ENCODE peak calls at places on chromosomes 1 and 21, in ten cellular contexts. D is small intestine; U is neural progenitor cell; W is upper lobe of right lung; F is thoracic aorta; M is effector memory CD4-positive, alpha-beta T cell; Z is MM.1S; E is keratinocyte; R is IMR-90; I is HAP-1. N is an unnamed sample. For H3K4me1, the result is how much of the 10 kb centered on the place peaks cover.

GRCh38 chr1:84615785-84616184 is 41.5 kb upstream of the CTBS start:
- DNase-seq in D (no peak), U (no peak), W (no peak), F (no peak), M (no peak), Z (no peak), E (no peak), R (no peak), I (no peak), N (no peak)

GRCh38 chr1:204337047-204337446 is 22.7 kb downstream of the PLEKHA6 start:
- DNase-seq in D (no peak), U (no peak), W (no peak), F (no peak), M (no peak), Z (no peak), E (no peak), R (no peak), I (no peak), N (no peak)

GRCh38 chr1:183323849-183324683 is 94.1 kb downstream of the NMNAT2 start:
- DNase-seq in D (no peak), U (no peak), W (no peak), F (no peak), M (no peak), Z (no peak), E (no peak), R (peak), I (no peak), N (no peak)

GRCh38 chr1:237717121-237717520 is 173.6 kb downstream of the ZP4 start:
- DNase-seq in D (no peak), U (no peak), W (no peak), F (no peak), M (no peak), Z (no peak), E (no peak), R (no peak), I (peak), N (no peak)

GRCh38 chr21:42002421-42002958 is 7.7 kb downstream of the ZBTB21 start:
- DNase-seq in D (no peak), U (no peak), W (no peak), F (no peak), M (no peak), Z (no peak), E (peak), R (peak), I (no peak), N (no peak)

GRCh38 chr1:237316352-237316751 is 274.4 kb downstream of the RYR2 start:
- DNase-seq in D (no peak), U (no peak), W (no peak), F (no peak), M (no peak), Z (no peak), E (no peak), R (no peak), I (no peak), N (no peak)

GRCh38 chr1:39017266-39017665 is 8.9 kb upstream of the NDUFS5 start:
- DNase-seq in D (no peak), U (no peak), W (no peak), F (no peak), M (no peak), Z (no peak), E (no peak), R (no peak), I (no peak), N (no peak)

GRCh38 chr1:240294566-240294965 is 202.9 kb downstream of the FMN2 start:
- DNase-seq in D (no peak), U (peak), W (no peak), F (no peak), M (no peak), Z (no peak), E (no peak), R (peak), I (no peak), N (no peak)

GRCh38 chr1:7422081-7422480 is 349.0 kb upstream of the VAMP3 start:
- DNase-seq in D (no peak), U (no peak), W (peak), F (no peak), M (no peak), Z (no peak), E (no peak), R (no peak), I (no peak), N (no peak)

GRCh38 chr1:205629751-205630150 is 2.1 kb downstream of the ELK4 start:
- DNase-seq in D (no peak), U (no peak), W (no peak), F (no peak), M (no peak), Z (no peak), E (no peak), R (no peak), I (no peak), N (no peak)

GRCh38 chr1:151371744-151372410 is 628 bp downstream of the SELENBP1 start:
- DNase-seq in D (peak), U (no peak), W (peak), F (no peak), M (no peak), Z (no peak), E (no peak), R (peak), I (no peak), N (peak)

GRCh38 chr1:232900818-232901217 is 49.6 kb upstream of the NTPCR start:
- DNase-seq in D (peak), U (no peak), W (no peak), F (no peak), M (no peak), Z (no peak), E (no peak), R (no peak), I (no peak), N (no peak)

GRCh38 chr1:212353181-212353580 is 61.5 kb downstream of the PACC1 start:
- DNase-seq in D (no peak), U (no peak), W (no peak), F (no peak), M (no peak), Z (no peak), E (no peak), R (no peak), I (no peak), N (no peak)

GRCh38 chr1:185156321-185156853 is 366 bp downstream of the TRMT1L start:
- DNase-seq in D (peak), U (no peak), W (no peak), F (peak), M (no peak), Z (peak), E (no peak), R (no peak), I (no peak), N (no peak)

GRCh38 chr1:32334864-32335618 is 992 bp downstream of the MARCKSL1 start:
- DNase-seq in D (peak), U (peak), W (peak), F (no peak), M (peak), Z (peak), E (no peak), R (peak), I (no peak), N (peak)

GRCh38 chr1:94118013-94118412 is 2.9 kb downstream of the ABCA4 start:
- DNase-seq in D (no peak), U (no peak), W (no peak), F (no peak), M (no peak), Z (no peak), E (no peak), R (no peak), I (no peak), N (no peak)

GRCh38 chr21:42009018-42009830 is 936 bp downstream of the ZBTB21 start:
- DNase-seq in D (peak), U (peak), W (peak), F (no peak), M (peak), Z (peak), E (no peak), R (peak), I (peak), N (peak)

GRCh38 chr1:155012052-155012546 is 9.5 kb downstream of the ZBTB7B start:
- DNase-seq in D (peak), U (peak), W (peak), F (peak), M (no peak), Z (no peak), E (no peak), R (no peak), I (peak), N (peak)

GRCh38 chr1:89065077-89065868 is at the start of gene GBP1:
- DNase-seq in D (peak), U (no peak), W (no peak), F (no peak), M (no peak), Z (peak), E (no peak), R (peak), I (no peak), N (no peak)

GRCh38 chr1:205827623-205828022 is 14.6 kb upstream of the SLC41A1 start:
- DNase-seq in D (peak), U (peak), W (no peak), F (no peak), M (no peak), Z (no peak), E (no peak), R (no peak), I (peak), N (no peak)

GRCh38 chr1:226888021-226888420 is 17.6 kb downstream of the PSEN2 start:
- DNase-seq in D (no peak), U (no peak), W (no peak), F (no peak), M (no peak), Z (no peak), E (no peak), R (no peak), I (no peak), N (no peak)

GRCh38 chr1:84078824-84079167 is 65.3 kb upstream of the PRKACB start:
- DNase-seq in D (no peak), U (no peak), W (no peak), F (no peak), M (no peak), Z (no peak), E (no peak), R (no peak), I (no peak), N (no peak)

GRCh38 chr1:10909697-10910489 is 102.6 kb upstream of the TARDBP start:
- DNase-seq in D (peak), U (peak), W (peak), F (no peak), M (peak), Z (peak), E (no peak), R (no peak), I (peak), N (peak)

GRCh38 chr1:25074828-25075227 is 144.8 kb upstream of the RUNX3 start:
- DNase-seq in D (no peak), U (no peak), W (peak), F (no peak), M (no peak), Z (no peak), E (no peak), R (no peak), I (no peak), N (no peak)

GRCh38 chr1:19654886-19655717 is 9.6 kb upstream of the HTR6 start:
- DNase-seq in D (peak), U (no peak), W (no peak), F (no peak), M (no peak), Z (no peak), E (no peak), R (no peak), I (no peak), N (no peak)

GRCh38 chr1:19657511-19657910 is 7.2 kb upstream of the HTR6 start:
- DNase-seq in D (no peak), U (no peak), W (no peak), F (no peak), M (no peak), Z (no peak), E (no peak), R (no peak), I (no peak), N (no peak)

GRCh38 chr1:19655718-19656080 is 9.0 kb upstream of the HTR6 start:
- DNase-seq in D (no peak), U (no peak), W (no peak), F (no peak), M (no peak), Z (no peak), E (no peak), R (no peak), I (no peak), N (no peak)

GRCh38 chr1:19656780-19657475 is 7.7 kb upstream of the HTR6 start:
- DNase-seq in D (no peak), U (no peak), W (no peak), F (no peak), M (no peak), Z (no peak), E (no peak), R (no peak), I (no peak), N (no peak)

GRCh38 chr1:19656134-19656779 is 8.4 kb upstream of the HTR6 start:
- DNase-seq in D (no peak), U (no peak), W (no peak), F (no peak), M (no peak), Z (no peak), E (no peak), R (no peak), I (no peak), N (no peak)
- H3K4me1 ChIP-seq in D (under half), U (under half), W (under half), F (under half), M (under half), Z (under half), E (under half), R (under half), I (under half), N (under half)

DNA sequence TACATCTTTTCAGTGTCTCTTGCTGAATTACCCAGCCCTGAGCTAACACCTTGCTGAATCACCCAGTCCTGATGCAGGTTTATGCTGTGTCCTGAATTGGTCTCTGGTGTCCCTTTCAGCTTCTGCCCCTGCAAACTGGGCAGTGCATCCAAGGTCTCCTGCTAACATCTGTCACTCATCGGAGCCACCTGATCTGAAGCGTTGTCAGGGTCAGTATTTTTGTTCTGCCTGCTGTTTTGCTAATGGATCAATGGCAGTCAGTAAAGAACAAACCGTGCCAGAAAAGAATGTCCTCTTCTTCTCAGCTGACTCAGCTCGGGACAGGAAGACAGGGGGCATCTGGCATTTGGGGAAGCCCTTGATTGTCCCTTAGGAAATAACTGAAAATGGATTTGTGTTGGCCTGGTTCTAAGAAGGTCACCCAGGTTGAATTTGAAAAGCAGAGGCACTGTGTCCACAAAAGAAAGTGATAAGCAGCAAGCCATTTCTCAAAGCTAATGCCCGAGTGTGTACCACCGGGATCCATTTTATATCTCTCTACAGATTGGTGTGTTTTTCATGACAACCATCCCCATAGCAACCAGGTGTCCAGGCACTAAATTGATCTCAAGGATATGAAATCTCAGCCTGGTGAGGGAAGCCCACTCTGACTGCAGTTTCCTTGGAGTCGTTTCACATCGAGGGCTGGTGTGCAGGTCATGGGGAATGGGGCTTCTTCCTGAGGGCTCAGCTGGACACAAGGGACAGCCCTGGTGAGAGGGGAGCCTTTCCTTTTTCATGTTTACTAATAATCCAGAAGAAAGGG is 109.7 kb upstream of the IRF2BP2 start:
- DNase-seq in D (no peak), U (no peak), W (no peak), F (no peak), M (no peak), Z (no peak), E (no peak), R (no peak), I (no peak), N (no peak)
- H3K4me1 ChIP-seq in D (under half), U (under half), W (half or more), F (half or more), M (under half), Z (under half), E (under half), R (under half), I (under half), N (half or more)

DNA sequence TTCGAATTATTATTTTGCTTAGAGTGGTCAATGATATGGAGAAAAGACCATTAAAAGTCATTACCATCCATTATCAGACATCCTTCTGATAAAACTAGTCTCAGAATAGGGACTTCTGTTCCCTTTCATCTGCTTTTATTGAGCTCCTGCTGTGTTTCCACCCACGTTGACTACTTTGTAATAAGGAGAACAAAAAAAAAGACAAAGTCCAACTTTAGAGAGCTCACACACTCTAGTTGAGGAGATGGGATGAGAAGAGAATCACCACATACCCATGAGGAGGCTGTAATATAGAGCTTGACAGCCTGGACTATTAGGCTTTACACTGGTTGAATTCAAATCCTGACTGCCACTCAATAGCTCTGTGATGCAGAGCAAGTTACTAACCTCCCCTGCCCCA is 27.8 kb upstream of the ALDH9A1 start:
- DNase-seq in D (no peak), U (no peak), W (no peak), F (no peak), M (no peak), Z (no peak), E (no peak), R (no peak), I (no peak), N (no peak)
- H3K4me1 ChIP-seq in D (under half), U (under half), W (under half), F (under half), M (under half), Z (under half), E (under half), R (under half), I (under half), N (under half)

DNA sequence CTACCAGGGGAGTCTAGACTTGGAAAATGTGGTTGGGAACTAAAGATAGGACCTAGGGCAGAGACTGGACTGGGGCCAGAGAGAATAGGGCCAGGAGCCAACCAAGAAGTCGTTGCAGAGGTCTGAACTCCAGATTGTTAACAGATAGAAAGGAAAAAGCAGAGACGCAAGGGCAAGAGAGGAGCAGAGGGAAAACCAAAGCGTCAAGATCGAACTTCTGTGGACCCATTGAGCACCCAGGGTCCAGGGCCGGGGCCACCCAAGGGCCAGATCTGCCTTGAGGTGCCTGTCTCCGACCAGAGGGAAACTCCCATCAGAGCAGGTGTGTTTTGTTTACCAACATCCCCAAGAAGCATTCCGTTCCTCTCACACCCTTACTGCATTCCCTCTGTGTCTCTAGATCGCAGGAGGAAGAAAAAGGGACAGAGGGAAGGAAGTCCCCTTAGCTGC is 106.0 kb upstream of the RAB4A start:
- DNase-seq in D (peak), U (no peak), W (no peak), F (no peak), M (no peak), Z (no peak), E (no peak), R (no peak), I (no peak), N (no peak)
- H3K4me1 ChIP-seq in D (under half), U (under half), W (under half), F (under half), M (under half), Z (under half), E (under half), R (under half), I (under half), N (under half)

N was measured in lower lobe of right lung.